ENCODE peak calls at places on chromosomes 6 and 20, in six cellular contexts. M, V, A, L, Y and U are unnamed samples.

GRCh38 chr6:55562318-55562717 is 16.7 kb downstream of the HMGCLL1 start:
- DNase-seq in M (no peak), V (no peak), A (no peak), L (no peak), Y (no peak), U (no peak)

GRCh38 chr6:125858427-125859320 is 67.9 kb downstream of the NCOA7 start:
- DNase-seq in M (peak), V (peak), A (no peak), L (peak), Y (peak), U (peak)

GRCh38 chr20:46838002-46838401 is 56.6 kb upstream of the EYA2 start:
- DNase-seq in M (no peak), V (no peak), A (no peak), L (no peak), Y (no peak), U (no peak)

GRCh38 chr6:139523986-139524385 is 149.5 kb upstream of the CITED2 start:
- DNase-seq in M (no peak), V (no peak), A (no peak), L (no peak), Y (no peak), U (no peak)

GRCh38 chr20:38874460-38875169 is 51.6 kb upstream of the FAM83D start:
- DNase-seq in M (peak), V (no peak), A (peak), L (no peak), Y (no peak), U (no peak)

GRCh38 chr6:158730175-158730907 is 80.5 kb downstream of the SYTL3 start:
- DNase-seq in M (no peak), V (no peak), A (no peak), L (peak), Y (no peak), U (no peak)

GRCh38 chr6:71205336-71205956 is 83.2 kb upstream of the OGFRL1 start:
- DNase-seq in M (no peak), V (no peak), A (no peak), L (no peak), Y (no peak), U (no peak)

GRCh38 chr20:4544765-4545164 is 176.9 kb upstream of the PRND start:
- DNase-seq in M (no peak), V (no peak), A (no peak), L (no peak), Y (no peak), U (no peak)

GRCh38 chr6:71012871-71013456 is 56.1 kb upstream of the B3GAT2 start:
- DNase-seq in M (peak), V (peak), A (no peak), L (peak), Y (peak), U (no peak)

GRCh38 chr20:64083380-64084208 is 604 bp downstream of the LKAAEAR1 start:
- DNase-seq in M (peak), V (peak), A (no peak), L (peak), Y (peak), U (peak)

GRCh38 chr6:40912158-40912946 is 126.7 kb downstream of the UNC5CL start:
- DNase-seq in M (peak), V (peak), A (no peak), L (peak), Y (no peak), U (peak)

GRCh38 chr6:4351506-4351852 is 216.1 kb upstream of the ECI2 start:
- DNase-seq in M (no peak), V (no peak), A (no peak), L (no peak), Y (no peak), U (no peak)

GRCh38 chr6:31741815-31742214 is 2.0 kb downstream of the MSH5 start:
- DNase-seq in M (no peak), V (no peak), A (no peak), L (no peak), Y (no peak), U (no peak)

GRCh38 chr6:71248306-71248705 is 40.3 kb upstream of the OGFRL1 start:
- DNase-seq in M (peak), V (no peak), A (no peak), L (peak), Y (no peak), U (no peak)

GRCh38 chr6:115982453-115982852 is 78.2 kb downstream of the FRK start:
- DNase-seq in M (no peak), V (no peak), A (no peak), L (no peak), Y (no peak), U (no peak)

GRCh38 chr6:115983998-115984397 is 76.7 kb downstream of the FRK start:
- DNase-seq in M (no peak), V (no peak), A (no peak), L (no peak), Y (no peak), U (no peak)

GRCh38 chr6:115986026-115986425 is 74.7 kb downstream of the FRK start:
- DNase-seq in M (no peak), V (no peak), A (no peak), L (no peak), Y (no peak), U (no peak)

DNA sequence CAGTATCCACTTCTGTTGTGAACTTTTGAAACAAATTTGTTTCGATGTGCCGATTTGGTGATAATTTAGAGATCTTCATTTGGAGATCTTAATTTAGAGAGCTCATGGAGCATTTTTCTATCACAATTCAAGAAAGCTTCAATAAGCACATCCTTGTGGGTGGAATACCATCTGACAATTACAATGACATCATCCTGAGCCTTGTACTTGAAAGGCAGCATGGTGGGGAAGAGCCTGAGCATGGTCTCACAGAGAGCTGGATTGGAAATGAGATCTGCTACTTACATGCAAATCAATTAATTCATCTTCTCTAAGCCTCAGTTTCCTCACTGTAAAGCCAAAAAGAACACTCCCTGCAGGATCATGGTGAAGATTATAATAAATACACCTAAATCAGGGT is 75.9 kb downstream of the FRK start:
- DNase-seq in M (no peak), V (no peak), A (no peak), L (no peak), Y (no peak), U (no peak)
- TF ChIP-seq CTCF in M (no peak), V (no peak), A (no peak), L (no peak), Y (no peak), U (no peak)

GRCh38 chr6:17927705-17928104 is 59.7 kb downstream of the KIF13A start:
- DNase-seq in M (no peak), V (no peak), A (no peak), L (no peak), Y (no peak), U (no peak)
- TF ChIP-seq CTCF in M (no peak), V (no peak), A (no peak), L (no peak), Y (no peak), U (no peak)

GRCh38 chr6:37137201-37137880 is 32.6 kb upstream of the PIM1 start:
- DNase-seq in M (peak), V (no peak), A (no peak), L (peak), Y (no peak), U (no peak)

GRCh38 chr6:37137881-37138568 is 31.9 kb upstream of the PIM1 start:
- DNase-seq in M (no peak), V (no peak), A (no peak), L (no peak), Y (no peak), U (no peak)

GRCh38 chr6:37134622-37135191 is 35.2 kb upstream of the PIM1 start:
- DNase-seq in M (no peak), V (peak), A (peak), L (peak), Y (no peak), U (peak)

GRCh38 chr6:37136821-37137200 is 33.1 kb upstream of the PIM1 start:
- DNase-seq in M (no peak), V (no peak), A (no peak), L (no peak), Y (no peak), U (no peak)

GRCh38 chr6:37135835-37136694 is 33.9 kb upstream of the PIM1 start:
- DNase-seq in M (no peak), V (no peak), A (no peak), L (no peak), Y (no peak), U (no peak)
- TF ChIP-seq CTCF in M (no peak), V (no peak), A (no peak), L (no peak), Y (no peak), U (no peak)

DNA sequence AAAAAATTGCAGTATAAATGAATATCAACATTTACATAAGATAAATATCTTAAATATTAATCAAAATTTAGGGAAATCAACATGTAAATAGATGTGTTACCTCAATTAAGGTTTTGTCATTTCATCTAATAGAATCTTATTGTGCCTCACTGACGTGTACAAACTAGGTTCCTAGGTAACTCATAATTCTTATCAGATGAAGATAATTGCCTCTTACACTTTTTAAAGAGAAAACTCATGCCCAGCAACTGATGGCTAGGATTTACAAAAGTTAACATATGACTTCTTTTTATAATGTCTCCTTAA is 49.6 kb downstream of the FRK start:
- DNase-seq in M (no peak), V (no peak), A (no peak), L (no peak), Y (no peak), U (no peak)
- TF ChIP-seq CTCF in M (no peak), V (no peak), A (no peak), L (no peak), Y (peak), U (no peak)

GRCh38 chr6:3068329-3069223 is at the start of gene RIPK1:
- DNase-seq in M (peak), V (peak), A (peak), L (peak), Y (peak), U (peak)
- TF ChIP-seq CTCF in M (no peak), V (no peak), A (no peak), L (no peak), Y (no peak), U (no peak)

DNA sequence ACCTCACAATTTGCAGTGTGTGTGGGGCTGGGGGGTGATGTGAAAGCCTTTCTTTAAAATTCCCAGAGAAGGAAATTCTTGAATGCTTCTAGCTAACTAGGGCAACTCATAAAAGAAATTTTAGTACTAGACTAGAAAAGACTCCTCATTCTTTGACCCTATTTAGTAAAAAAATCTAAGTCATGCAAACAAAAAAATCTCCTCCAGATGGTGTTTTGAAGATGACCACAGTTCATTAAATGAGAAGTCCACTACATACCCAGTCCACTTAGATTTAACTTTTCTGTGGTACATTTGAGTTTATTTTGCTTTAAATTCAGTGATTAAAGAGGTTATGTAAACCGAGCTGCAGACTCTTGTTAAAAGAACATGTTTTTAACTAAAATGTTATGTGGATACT is 67.5 kb downstream of the NDUFAF5 start:
- DNase-seq in M (no peak), V (no peak), A (no peak), L (no peak), Y (no peak), U (no peak)
- TF ChIP-seq CTCF in M (no peak), V (no peak), A (no peak), L (no peak), Y (no peak), U (no peak)

GRCh38 chr6:109397020-109397419 is 14.8 kb upstream of the CD164 start:
- DNase-seq in M (no peak), V (no peak), A (no peak), L (peak), Y (no peak), U (no peak)
- TF ChIP-seq CTCF in M (no peak), V (no peak), A (no peak), L (no peak), Y (no peak), U (peak)